ENCODE peak calls at places on chromosomes 2 and 18, in ten cellular contexts. O, X, A, D, C, T, P, H, L and W are unnamed samples.

GRCh38 chr18:54127759-54128378 is 96.6 kb downstream of the MBD2 start:
- DNase-seq in O (peak), X (no peak), A (no peak), D (no peak), C (no peak), T (no peak), P (peak), H (no peak), L (no peak), W (peak)

GRCh38 chr2:70214958-70215357 is 24.1 kb upstream of the C2orf42 start:
- DNase-seq in O (no peak), X (no peak), A (no peak), D (no peak), C (no peak), T (no peak), P (no peak), H (no peak), L (no peak), W (no peak)

GRCh38 chr2:240556553-240557100 is 1.2 kb downstream of the ANKMY1 start:
- DNase-seq in O (peak), X (peak), A (peak), D (peak), C (no peak), T (peak), P (peak), H (peak), L (no peak), W (peak)

GRCh38 chr2:27860111-27860510 is 30.1 kb downstream of the RBKS start:
- DNase-seq in O (no peak), X (no peak), A (no peak), D (no peak), C (no peak), T (no peak), P (no peak), H (no peak), L (no peak), W (no peak)

GRCh38 chr2:205424326-205424725 is 258.0 kb upstream of the NRP2 start:
- DNase-seq in O (no peak), X (no peak), A (no peak), D (no peak), C (no peak), T (no peak), P (no peak), H (no peak), L (no peak), W (no peak)

GRCh38 chr2:175941699-175942098 is 60.4 kb downstream of the LNPK start:
- DNase-seq in O (no peak), X (no peak), A (no peak), D (no peak), C (no peak), T (no peak), P (no peak), H (no peak), L (no peak), W (no peak)

GRCh38 chr2:96359310-96359709 is 23.7 kb downstream of the NCAPH start:
- DNase-seq in O (peak), X (no peak), A (no peak), D (no peak), C (no peak), T (peak), P (no peak), H (no peak), L (no peak), W (no peak)

GRCh38 chr2:28626376-28626775 is 125.3 kb upstream of the PPP1CB start:
- DNase-seq in O (no peak), X (no peak), A (no peak), D (no peak), C (no peak), T (no peak), P (no peak), H (no peak), L (no peak), W (no peak)

GRCh38 chr2:208254118-208254870 is 577 bp downstream of the IDH1 start:
- DNase-seq in O (peak), X (peak), A (peak), D (peak), C (peak), T (peak), P (peak), H (peak), L (peak), W (peak)

GRCh38 chr2:105912081-105912480 is 167.4 kb downstream of the NCK2 start:
- DNase-seq in O (no peak), X (no peak), A (no peak), D (no peak), C (no peak), T (no peak), P (no peak), H (no peak), L (no peak), W (no peak)

GRCh38 chr2:155099784-155100183 is 401.3 kb downstream of the KCNJ3 start:
- DNase-seq in O (no peak), X (peak), A (no peak), D (no peak), C (no peak), T (no peak), P (no peak), H (no peak), L (no peak), W (no peak)

GRCh38 chr2:207258191-207258991 is 92.6 kb upstream of the KLF7 start:
- DNase-seq in O (no peak), X (peak), A (peak), D (peak), C (peak), T (no peak), P (peak), H (peak), L (peak), W (peak)

GRCh38 chr2:46804794-46805193 is 110.8 kb downstream of the MCFD2 start:
- DNase-seq in O (no peak), X (no peak), A (no peak), D (no peak), C (no peak), T (no peak), P (no peak), H (no peak), L (peak), W (no peak)

GRCh38 chr2:18498531-18498930 is 61.9 kb downstream of the RDH14 start:
- DNase-seq in O (no peak), X (no peak), A (no peak), D (no peak), C (no peak), T (no peak), P (no peak), H (no peak), L (no peak), W (no peak)

GRCh38 chr18:9082763-9083510 is 19.6 kb upstream of the NDUFV2 start:
- DNase-seq in O (peak), X (no peak), A (no peak), D (no peak), C (no peak), T (peak), P (no peak), H (no peak), L (no peak), W (no peak)

GRCh38 chr2:137208361-137208973 is 443.1 kb downstream of the THSD7B start:
- DNase-seq in O (no peak), X (no peak), A (no peak), D (no peak), C (no peak), T (no peak), P (no peak), H (no peak), L (no peak), W (peak)

GRCh38 chr2:1493361-1494126 is 80.3 kb downstream of the TPO start:
- DNase-seq in O (no peak), X (no peak), A (peak), D (no peak), C (no peak), T (no peak), P (no peak), H (no peak), L (peak), W (no peak)

GRCh38 chr2:1491751-1492150 is 78.5 kb downstream of the TPO start:
- DNase-seq in O (no peak), X (no peak), A (peak), D (no peak), C (no peak), T (no peak), P (no peak), H (no peak), L (peak), W (peak)

GRCh38 chr2:1494257-1494656 is 81.0 kb downstream of the TPO start:
- DNase-seq in O (no peak), X (no peak), A (peak), D (no peak), C (no peak), T (no peak), P (no peak), H (no peak), L (peak), W (no peak)

GRCh38 chr2:1494906-1495305 is 81.6 kb downstream of the TPO start:
- DNase-seq in O (no peak), X (no peak), A (no peak), D (no peak), C (no peak), T (no peak), P (no peak), H (no peak), L (peak), W (no peak)

DNA sequence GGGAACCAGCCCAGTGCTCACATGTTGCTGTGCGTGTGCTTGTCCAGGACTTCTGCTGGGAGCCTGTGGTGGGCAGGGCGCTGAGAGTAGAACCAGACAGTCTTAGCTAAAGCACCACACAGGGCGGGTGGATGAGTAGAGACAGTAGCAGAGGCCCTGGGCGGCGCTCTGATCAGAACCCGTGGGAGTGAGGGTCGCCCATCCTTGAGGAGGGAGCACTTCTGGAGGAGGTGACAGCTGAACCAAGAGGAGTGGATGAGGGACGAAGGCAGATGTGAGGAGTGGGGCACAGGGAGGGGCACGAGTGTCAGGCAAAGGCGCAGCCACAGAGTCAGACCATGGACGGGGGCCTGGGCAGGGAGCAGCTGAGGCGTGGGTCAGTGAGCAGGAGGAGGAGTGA is 79.4 kb downstream of the TPO start:
- DNase-seq in O (no peak), X (no peak), A (peak), D (no peak), C (no peak), T (no peak), P (no peak), H (no peak), L (peak), W (peak)
- H3K27ac ChIP-seq in O (no peak), X (no peak), A (no peak), D (no peak), C (no peak), T (no peak), P (no peak), H (no peak), L (no peak), W (no peak)

DNA sequence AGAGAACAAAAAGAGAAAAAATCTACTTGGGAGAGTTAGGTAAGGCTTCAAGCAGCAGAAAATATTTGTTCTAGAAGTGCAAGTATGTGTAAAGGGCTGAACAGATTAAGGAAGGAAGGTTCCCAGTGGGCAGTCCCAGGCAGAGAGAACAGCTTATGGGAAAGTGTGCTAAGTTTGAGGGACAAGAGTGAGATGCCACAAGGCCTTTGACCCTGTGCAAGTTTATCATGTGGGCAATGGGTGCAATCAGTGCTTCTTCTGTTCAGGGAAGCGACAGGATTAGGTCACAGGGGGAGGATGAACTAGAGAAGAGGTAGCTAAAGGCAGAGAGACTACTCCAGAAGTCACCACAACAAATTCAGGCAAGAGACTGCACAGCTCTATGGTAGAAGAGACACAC is 44.4 kb downstream of the LPIN2 start:
- DNase-seq in O (no peak), X (no peak), A (no peak), D (peak), C (no peak), T (no peak), P (no peak), H (no peak), L (no peak), W (no peak)
- H3K4me3 ChIP-seq in O (no peak), X (no peak), A (no peak), D (no peak), C (no peak), T (no peak), P (no peak), H (no peak), L (no peak), W (no peak)

DNA sequence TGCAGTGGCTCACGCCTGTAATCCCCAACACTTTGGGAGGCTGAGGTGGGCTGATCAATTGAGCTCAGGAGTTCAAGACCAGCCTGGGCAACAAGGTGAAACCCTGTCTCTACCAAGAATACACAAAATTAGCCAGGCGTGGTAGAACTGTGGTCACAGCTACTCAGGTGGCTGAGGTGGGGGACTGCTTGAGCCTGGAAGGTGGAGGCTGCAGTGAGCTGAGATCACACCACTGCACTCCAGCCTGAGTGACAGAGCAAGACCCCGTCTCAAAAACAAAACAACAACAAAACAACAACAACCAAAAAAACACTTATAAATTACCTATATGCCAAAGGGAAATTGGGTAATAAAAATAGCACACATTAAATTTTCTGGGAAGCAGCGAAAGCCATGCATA is 141.6 kb downstream of the HDAC4 start:
- DNase-seq in O (peak), X (peak), A (no peak), D (no peak), C (no peak), T (no peak), P (no peak), H (no peak), L (no peak), W (no peak)
- H3K27ac ChIP-seq in O (no peak), X (peak), A (peak), D (peak), C (no peak), T (peak), P (no peak), H (no peak), L (peak), W (no peak)

GRCh38 chr18:62281684-62282083 is 43.4 kb upstream of the TNFRSF11A start:
- DNase-seq in O (no peak), X (no peak), A (no peak), D (no peak), C (no peak), T (no peak), P (no peak), H (no peak), L (no peak), W (no peak)
- H3K4me3 ChIP-seq in O (no peak), X (no peak), A (no peak), D (no peak), C (no peak), T (no peak), P (no peak), H (no peak), L (no peak), W (no peak)

DNA sequence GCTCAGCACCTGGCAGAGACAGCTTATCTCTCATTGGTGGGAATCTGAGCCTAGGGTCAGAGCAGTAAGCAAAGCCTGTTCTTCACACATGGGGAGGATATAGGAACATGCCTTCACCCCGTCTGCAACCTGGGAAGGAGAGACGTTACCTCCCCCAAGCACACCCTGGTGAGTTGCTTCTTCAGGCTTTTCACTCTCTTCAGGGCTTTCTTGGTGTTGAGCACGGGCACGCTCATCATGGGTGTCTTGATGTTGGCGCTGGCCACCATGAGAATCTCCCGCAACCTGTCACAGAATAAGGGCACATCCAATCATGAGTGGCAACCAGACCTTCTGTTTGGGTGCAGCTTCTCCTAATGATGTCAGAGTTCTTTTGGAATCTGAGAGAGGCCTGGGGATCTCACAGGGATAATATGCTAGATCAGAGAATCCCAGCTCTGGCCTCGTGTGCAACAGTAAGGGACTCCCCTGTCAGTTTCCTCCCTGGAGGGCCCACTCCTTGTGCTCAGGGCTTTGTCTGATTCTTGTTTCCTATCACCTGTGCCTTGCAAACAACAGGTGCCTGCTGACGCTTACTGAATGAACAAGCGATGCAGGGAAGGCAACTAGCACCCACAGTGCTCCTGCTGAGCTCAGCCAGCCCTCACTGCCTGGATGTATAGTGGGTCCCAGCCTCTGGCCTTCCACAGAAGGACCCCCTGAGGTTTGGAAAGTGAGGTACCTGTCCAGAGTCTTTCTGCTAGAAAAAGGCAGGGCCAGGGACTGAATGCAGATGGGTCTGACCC is 66.3 kb downstream of the POLR1A start:
- DNase-seq in O (peak), X (no peak), A (no peak), D (no peak), C (no peak), T (no peak), P (no peak), H (no peak), L (peak), W (peak)
- H3K27ac ChIP-seq in O (peak), X (peak), A (peak), D (peak), C (no peak), T (peak), P (no peak), H (no peak), L (no peak), W (peak)